ENCODE peak calls at places on chromosome 7, in four cellular contexts. X is stimulated activated CD8-positive, alpha-beta memory T cell treated with anti-CD3 and anti-CD28 coated beads, Interleukin-15, amount 100 ng/mL, for 48 hours; S is NCI-H2081; T is HuH-7.5. N is an unnamed sample.

GRCh38 chr7:75850222-75850621 is 28.6 kb upstream of the RHBDD2 start:
- DNase-seq in S (no peak), T (no peak), X (no peak), N (no peak)

GRCh38 chr7:155509725-155510551 is 36.4 kb downstream of the CNPY1 start:
- DNase-seq in T (no peak), X (no peak), S (no peak), N (no peak)

GRCh38 chr7:72183835-72184234 is 228.3 kb downstream of the CALN1 start:
- DNase-seq in T (no peak), S (no peak), X (no peak), N (no peak)

GRCh38 chr7:38863609-38864291 is 45.2 kb downstream of the VPS41 start:
- DNase-seq in T (no peak), S (peak), X (no peak), N (no peak)

GRCh38 chr7:5574770-5575269 is 151.2 kb upstream of the TNRC18 start:
- DNase-seq in X (no peak), T (no peak), S (no peak), N (no peak)

GRCh38 chr7:45342236-45342635 is 184.6 kb downstream of the RAMP3 start:
- DNase-seq in X (no peak), S (no peak), T (no peak), N (no peak)

GRCh38 chr7:97118306-97118917 is 914 bp downstream of the SDHAF3 start:
- DNase-seq in X (no peak), T (no peak), S (no peak), N (no peak)

GRCh38 chr7:2036786-2037185 is 196.0 kb downstream of the MAD1L1 start:
- DNase-seq in T (no peak), X (no peak), S (no peak), N (no peak)

GRCh38 chr7:28608766-28609165 is 196.4 kb downstream of the CREB5 start:
- DNase-seq in S (no peak), X (no peak), T (no peak), N (no peak)

GRCh38 chr7:151798851-151799428 is 78.0 kb downstream of the PRKAG2 start:
- DNase-seq in S (no peak), X (no peak), T (no peak), N (no peak)